ENCODE peak calls at places on chromosome 20, in four cellular contexts. F is GM12878, N is K562, G is HepG2. A is an unnamed sample.

GRCh38 chr20:42179768-42180167 is 561.6 kb upstream of the CHD6 start:
- DNase-seq in F (no peak), N (no peak), G (no peak), A (peak)

GRCh38 chr20:53917145-53918009 is 153.0 kb downstream of the BCAS1 start:
- DNase-seq in F (peak), N (peak), G (no peak), A (no peak)

GRCh38 chr20:62020935-62021701 is 44.6 kb downstream of the TAF4 start:
- DNase-seq in F (no peak), N (no peak), G (no peak), A (no peak)

GRCh38 chr20:62142252-62143117 is 709 bp downstream of the PSMA7 start:
- DNase-seq in F (no peak), N (no peak), G (no peak), A (peak)

GRCh38 chr20:24694157-24694726 is 224.8 kb downstream of the SYNDIG1 start:
- DNase-seq in F (no peak), N (no peak), G (no peak), A (no peak)

GRCh38 chr20:5073154-5074049 is 46.4 kb downstream of the PCNA start:
- DNase-seq in F (no peak), N (no peak), G (peak), A (peak)

GRCh38 chr20:10329387-10330005 is 104.5 kb downstream of the MKKS start:
- DNase-seq in F (no peak), N (no peak), G (no peak), A (no peak)

GRCh38 chr20:52267418-52267817 is 75.8 kb upstream of the ZFP64 start:
- DNase-seq in F (no peak), N (no peak), G (no peak), A (no peak)

GRCh38 chr20:61864481-61864880 is 201.2 kb downstream of the TAF4 start:
- DNase-seq in F (no peak), N (no peak), G (no peak), A (no peak)

GRCh38 chr20:32010096-32010495 is at the start of gene CCM2L:
- DNase-seq in F (no peak), N (no peak), G (no peak), A (no peak)

GRCh38 chr20:56400001-56400640 is 7.7 kb downstream of the CSTF1 start:
- DNase-seq in F (peak), N (peak), G (peak), A (peak)

GRCh38 chr20:42277203-42277602 is 659.0 kb upstream of the CHD6 start:
- DNase-seq in F (no peak), N (no peak), G (no peak), A (no peak)

GRCh38 chr20:50113420-50114224 is 672 bp upstream of the UBE2V1 start:
- DNase-seq in F (no peak), N (no peak), G (no peak), A (no peak)

GRCh38 chr20:9119776-9120175 is 50.9 kb downstream of the PLCB4 start:
- DNase-seq in F (no peak), N (no peak), G (no peak), A (no peak)

GRCh38 chr20:53345536-53346070 is 248.0 kb downstream of the ZNF217 start:
- DNase-seq in F (no peak), N (no peak), G (no peak), A (no peak)

GRCh38 chr20:53866787-53867740 is 203.3 kb downstream of the BCAS1 start:
- DNase-seq in F (peak), N (no peak), G (peak), A (peak)

GRCh38 chr20:49345538-49345937 is 67.7 kb upstream of the ZNFX1 start:
- DNase-seq in F (no peak), N (no peak), G (no peak), A (no peak)

GRCh38 chr20:39904713-39905112 is 784.3 kb downstream of the MAFB start:
- DNase-seq in F (no peak), N (no peak), G (no peak), A (no peak)

GRCh38 chr20:58128635-58129625 is 99.5 kb downstream of the ANKRD60 start:
- DNase-seq in F (no peak), N (no peak), G (no peak), A (no peak)

GRCh38 chr20:40797425-40797824 is 108.4 kb upstream of the MAFB start:
- DNase-seq in F (no peak), N (no peak), G (peak), A (peak)

GRCh38 chr20:57594092-57594911 is 25.9 kb downstream of the ZBP1 start:
- DNase-seq in F (no peak), N (peak), G (peak), A (peak)

DNA sequence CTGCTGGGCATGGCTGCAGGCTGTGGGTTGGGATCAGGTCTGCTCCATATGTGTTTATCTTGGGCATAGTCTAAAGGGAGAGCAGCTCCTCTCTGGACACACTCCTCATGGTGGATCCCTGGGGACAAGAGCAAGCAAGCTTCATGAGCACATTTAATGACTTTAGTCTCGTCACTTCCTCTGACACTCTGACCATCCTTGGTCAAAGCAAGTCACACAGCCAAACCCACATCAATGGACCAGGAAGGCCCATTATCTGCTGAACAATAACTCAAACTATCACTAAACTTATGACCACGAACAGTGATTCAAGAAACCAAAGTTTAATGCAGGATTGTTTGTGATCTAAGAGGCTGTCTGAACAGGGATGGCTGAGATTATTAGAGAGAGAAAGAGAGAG is 490.0 kb upstream of the SULF2 start:
- DNase-seq in F (no peak), N (no peak), G (no peak), A (no peak)
- TF ChIP-seq CREB1 in F (peak), N (no peak), G (no peak), A (no peak)

DNA sequence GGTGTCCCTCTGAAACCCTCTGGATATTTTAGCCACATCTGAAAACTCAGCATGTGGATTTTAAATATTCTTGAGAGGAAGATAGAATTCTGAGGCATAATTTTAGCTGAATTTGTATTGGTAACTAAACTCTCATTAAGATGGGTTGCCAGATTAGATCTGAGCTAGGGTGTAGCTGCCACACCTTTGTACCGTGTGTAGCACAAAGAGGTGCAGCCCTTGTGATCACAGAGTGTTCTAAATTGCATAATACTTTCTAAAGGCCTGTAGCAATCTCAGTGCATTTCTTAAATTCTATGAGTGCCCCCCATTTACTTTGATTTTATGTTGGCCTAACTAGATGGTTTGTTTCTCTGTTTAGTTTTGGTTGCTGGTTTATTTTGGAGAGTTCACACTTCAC is 53.0 kb downstream of the FLRT3 start:
- DNase-seq in F (no peak), N (no peak), G (no peak), A (no peak)
- TF ChIP-seq REST in F (no peak), N (no peak), G (no peak), A (no peak)

GRCh38 chr20:64036346-64037198 is 590 bp downstream of the C20orf204 start:
- DNase-seq in F (no peak), N (peak), G (peak), A (no peak)
- TF ChIP-seq CREB1 in F (no peak), N (peak), G (no peak), A (no peak)

GRCh38 chr20:59588236-59588855 is 16.0 kb upstream of the PHACTR3 start:
- DNase-seq in F (no peak), N (no peak), G (no peak), A (no peak)
- TF ChIP-seq REST in F (no peak), N (no peak), G (no peak), A (no peak)

GRCh38 chr20:33667245-33668086 is 723 bp downstream of the ACTL10 start:
- DNase-seq in F (no peak), N (no peak), G (no peak), A (no peak)
- TF ChIP-seq CREB1 in F (no peak), N (no peak), G (no peak), A (no peak)

GRCh38 chr20:20160513-20160912 is 108.2 kb downstream of the CFAP61 start:
- DNase-seq in F (no peak), N (no peak), G (no peak), A (peak)

GRCh38 chr20:20161611-20162010 is 109.3 kb downstream of the CFAP61 start:
- DNase-seq in F (no peak), N (no peak), G (no peak), A (no peak)
- TF ChIP-seq REST in F (no peak), N (no peak), G (no peak), A (no peak)

DNA sequence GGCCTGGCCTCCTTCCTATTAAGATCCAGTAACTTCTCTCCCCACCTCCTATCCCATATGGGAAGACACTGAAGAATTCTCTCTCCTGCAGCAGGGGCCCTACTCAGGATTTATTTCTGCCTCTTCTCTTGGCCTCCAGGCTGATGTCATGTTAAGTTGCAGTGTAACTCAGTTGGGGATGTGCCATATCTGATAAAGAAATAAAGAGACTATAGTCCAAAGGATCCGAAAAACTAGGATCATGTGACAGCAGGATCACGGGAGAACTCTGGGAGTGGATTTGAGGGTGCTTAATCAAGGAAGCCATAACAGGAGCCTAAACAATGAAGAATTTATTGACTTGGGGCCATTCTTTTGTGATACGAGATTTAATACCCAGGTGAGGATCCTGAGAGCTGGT is 38.5 kb upstream of the TGM6 start:
- DNase-seq in F (no peak), N (no peak), G (no peak), A (no peak)
- TF ChIP-seq CREB1 in F (no peak), N (no peak), G (no peak), A (no peak)

DNA sequence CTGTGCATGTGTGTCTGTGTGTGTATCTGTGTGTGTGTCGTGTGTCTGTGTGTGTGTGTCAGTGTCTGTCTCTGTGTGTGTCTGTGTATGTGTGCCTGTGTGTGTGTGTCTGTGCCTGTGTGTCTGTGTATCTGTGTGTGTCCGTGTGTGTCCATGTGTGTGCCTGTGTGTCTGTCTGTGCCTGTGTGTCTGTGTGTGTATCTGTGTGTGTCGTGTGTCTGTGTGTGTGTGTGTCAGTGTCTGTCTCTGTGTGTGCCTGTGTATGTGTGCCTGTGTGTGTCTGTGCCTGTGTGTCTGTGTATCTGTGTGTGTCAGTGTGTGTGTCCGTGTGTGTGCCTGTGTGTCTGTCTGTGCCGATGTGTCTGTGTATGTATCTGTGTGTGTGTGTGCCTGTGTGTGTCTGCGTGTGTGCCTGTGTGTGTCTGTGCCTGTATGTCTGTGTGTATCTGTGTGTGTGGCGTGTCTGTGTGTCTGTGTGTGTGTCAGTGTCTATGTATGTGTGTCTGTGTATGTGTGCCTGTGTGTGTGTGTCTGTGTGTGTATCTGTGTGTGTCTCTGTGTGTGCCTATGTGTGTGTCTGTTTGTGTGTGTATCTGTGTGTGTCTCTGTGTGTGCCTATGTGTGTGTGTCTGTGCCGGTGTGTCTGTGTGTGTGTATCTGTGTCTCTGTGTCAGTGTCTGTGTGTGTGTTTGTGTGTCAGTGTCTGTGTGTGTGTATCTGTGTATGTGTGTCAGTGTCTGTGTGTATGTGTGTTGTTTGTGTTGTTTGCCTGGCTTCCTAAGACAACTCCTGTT is 11.6 kb downstream of the SNPH start:
- DNase-seq in F (no peak), N (no peak), G (no peak), A (no peak)
- TF ChIP-seq REST in F (no peak), N (no peak), G (no peak), A (no peak)